ENCODE peak calls at places on chromosomes 11 and 22, in eight cellular contexts. L, F, Z, T, U, V, P and Q are unnamed samples.

GRCh38 chr11:117443269-117444186 is 115.9 kb downstream of the CEP164 start:
- DNase-seq in U (peak), F (peak), L (peak), P (peak), T (no peak), Z (peak), V (no peak), Q (peak)

GRCh38 chr11:72643547-72643946 is 30.7 kb downstream of the PDE2A start:
- DNase-seq in L (no peak), V (peak), P (no peak), T (no peak), U (peak), F (peak), Z (no peak), Q (peak)

GRCh38 chr11:132632641-132633124 is 899.6 kb downstream of the OPCML start:
- DNase-seq in F (peak), P (no peak), U (peak), T (no peak), Z (no peak), L (no peak), V (peak), Q (peak)

GRCh38 chr11:118691926-118692830 is 12.7 kb upstream of the TREH start:
- DNase-seq in P (no peak), F (peak), U (peak), Z (no peak), L (no peak), V (peak), T (no peak), Q (peak)

GRCh38 chr11:61587541-61587941 is 6.7 kb upstream of the SYT7 start:
- DNase-seq in F (peak), P (peak), V (no peak), T (no peak), Z (no peak), U (peak), L (no peak), Q (peak)

GRCh38 chr11:44402466-44403075 is 92.6 kb upstream of the ALX4 start:
- DNase-seq in U (no peak), Z (no peak), T (no peak), L (no peak), P (no peak), V (no peak), F (no peak), Q (no peak)

GRCh38 chr11:130827697-130828377 is 88.4 kb downstream of the SNX19 start:
- DNase-seq in L (no peak), Z (peak), V (peak), P (peak), T (no peak), F (peak), U (peak), Q (peak)

GRCh38 chr22:24592846-24593809 is at the start of gene LRRC75B:
- DNase-seq in P (peak), U (peak), F (peak), V (peak), Z (peak), T (no peak), L (peak), Q (peak)

GRCh38 chr11:87037450-87038234 is at the start of gene TMEM135:
- DNase-seq in F (peak), L (peak), Z (peak), P (peak), T (peak), V (peak), U (peak), Q (peak)

GRCh38 chr11:45152740-45153595 is 6.5 kb downstream of the PRDM11 start:
- DNase-seq in V (no peak), P (no peak), U (no peak), L (no peak), Z (no peak), F (no peak), T (no peak), Q (no peak)